ENCODE peak calls at places on chromosome 19, in six cellular contexts. One of them, this sample, is unnamed.
A peak's percentile ranks its signal among the peaks of the same experiment; 100 is the strongest.

GRCh38 chr19:55113570-55114039 is 3.8 kb downstream of the PPP1R12C start:
- DNase-seq in omental fat pad: peak; percentile 73
- DNase-seq in K562: peak; percentile 41
- DNase-seq in thoracic aorta: peak; percentile 92
- DNase-seq in AG09319: peak; percentile 85
- DNase-seq in cardiac muscle cell: peak; percentile 95
- DNase-seq in this sample: peak; percentile 77

GRCh38 chr19:45251452-45252354 is 632 bp downstream of the MARK4 start:
- DNase-seq in omental fat pad: no peak
- DNase-seq in K562: peak; percentile 48
- DNase-seq in thoracic aorta: no peak
- DNase-seq in AG09319: no peak
- DNase-seq in cardiac muscle cell: no peak
- DNase-seq in this sample: peak; percentile 55

GRCh38 chr19:3899531-3900294 is 19.2 kb downstream of the ATCAY start:
- DNase-seq in omental fat pad: no peak
- DNase-seq in K562: no peak
- DNase-seq in thoracic aorta: peak; percentile 13
- DNase-seq in AG09319: no peak
- DNase-seq in cardiac muscle cell: no peak
- DNase-seq in this sample: no peak

GRCh38 chr19:42091300-42092266 is 15.6 kb downstream of the ZNF574 start:
- DNase-seq in omental fat pad: no peak
- DNase-seq in K562: no peak
- DNase-seq in thoracic aorta: no peak
- DNase-seq in AG09319: no peak
- DNase-seq in cardiac muscle cell: peak; percentile 59
- DNase-seq in this sample: no peak

GRCh38 chr19:12346896-12347295 is 13.5 kb upstream of the ZNF563 start:
- DNase-seq in omental fat pad: no peak
- DNase-seq in K562: no peak
- DNase-seq in thoracic aorta: no peak
- DNase-seq in AG09319: no peak
- DNase-seq in cardiac muscle cell: no peak
- DNase-seq in this sample: no peak

GRCh38 chr19:47778954-47779351 is 450 bp downstream of the SELENOW start:
- DNase-seq in omental fat pad: no peak
- DNase-seq in K562: peak; percentile 49
- DNase-seq in thoracic aorta: no peak
- DNase-seq in AG09319: no peak
- DNase-seq in cardiac muscle cell: peak; percentile 22
- DNase-seq in this sample: no peak

GRCh38 chr19:5637971-5638370 is 15.1 kb downstream of the SAFB start:
- DNase-seq in omental fat pad: no peak
- DNase-seq in K562: no peak
- DNase-seq in thoracic aorta: no peak
- DNase-seq in AG09319: no peak
- DNase-seq in cardiac muscle cell: no peak
- DNase-seq in this sample: no peak

GRCh38 chr19:46081928-46082727 is 41.3 kb upstream of the IGFL4 start:
- DNase-seq in omental fat pad: no peak
- DNase-seq in K562: peak; percentile 33
- DNase-seq in thoracic aorta: no peak
- DNase-seq in AG09319: no peak
- DNase-seq in cardiac muscle cell: peak; percentile 75
- DNase-seq in this sample: peak; percentile 31

GRCh38 chr19:38417544-38418506 is 8.2 kb downstream of the RASGRP4 start:
- DNase-seq in omental fat pad: no peak
- DNase-seq in K562: peak; percentile 86
- DNase-seq in thoracic aorta: no peak
- DNase-seq in AG09319: no peak
- DNase-seq in cardiac muscle cell: peak; percentile 43
- DNase-seq in this sample: peak; percentile 52

GRCh38 chr19:13839938-13840750 is 36.8 kb upstream of the NANOS3 start:
- DNase-seq in omental fat pad: no peak
- DNase-seq in K562: no peak
- DNase-seq in thoracic aorta: no peak
- DNase-seq in AG09319: no peak
- DNase-seq in cardiac muscle cell: peak; percentile 40
- DNase-seq in this sample: no peak

GRCh38 chr19:5292453-5292842 is 48.2 kb downstream of the PTPRS start:
- DNase-seq in omental fat pad: no peak
- DNase-seq in K562: no peak
- DNase-seq in thoracic aorta: no peak
- DNase-seq in AG09319: no peak
- DNase-seq in cardiac muscle cell: no peak
- DNase-seq in this sample: no peak

GRCh38 chr19:48660854-48661731 is 11.7 kb downstream of the NTN5 start:
- DNase-seq in omental fat pad: peak; percentile 66
- DNase-seq in K562: peak; percentile 94
- DNase-seq in thoracic aorta: peak; percentile 65
- DNase-seq in AG09319: peak; percentile 38
- DNase-seq in cardiac muscle cell: peak; percentile 91
- DNase-seq in this sample: peak; percentile 41

GRCh38 chr19:49336482-49337266 is 1.5 kb downstream of the CD37 start:
- DNase-seq in omental fat pad: no peak
- DNase-seq in K562: no peak
- DNase-seq in thoracic aorta: no peak
- DNase-seq in AG09319: no peak
- DNase-seq in cardiac muscle cell: no peak
- DNase-seq in this sample: no peak

GRCh38 chr19:58476498-58477015 is 405 bp downstream of the ZNF446 start:
- DNase-seq in omental fat pad: no peak
- DNase-seq in K562: peak; percentile 53
- DNase-seq in thoracic aorta: peak; percentile 36
- DNase-seq in AG09319: no peak
- DNase-seq in cardiac muscle cell: peak; percentile 18
- DNase-seq in this sample: no peak

GRCh38 chr19:4594199-4594598 is 34.7 kb upstream of the SEMA6B start:
- DNase-seq in omental fat pad: no peak
- DNase-seq in K562: no peak
- DNase-seq in thoracic aorta: no peak
- DNase-seq in AG09319: no peak
- DNase-seq in cardiac muscle cell: no peak
- DNase-seq in this sample: no peak

GRCh38 chr19:55485439-55486011 is 537 bp downstream of the NAT14 start:
- DNase-seq in omental fat pad: no peak
- DNase-seq in K562: no peak
- DNase-seq in thoracic aorta: no peak
- DNase-seq in AG09319: no peak
- DNase-seq in cardiac muscle cell: no peak
- DNase-seq in this sample: no peak

GRCh38 chr19:47541507-47541906 is 26.6 kb upstream of the NAPA start:
- DNase-seq in omental fat pad: no peak
- DNase-seq in K562: no peak
- DNase-seq in thoracic aorta: no peak
- DNase-seq in AG09319: no peak
- DNase-seq in cardiac muscle cell: peak; percentile 40
- DNase-seq in this sample: no peak

GRCh38 chr19:32174386-32175113 is 170.9 kb upstream of the ZNF507 start:
- DNase-seq in omental fat pad: no peak
- DNase-seq in K562: no peak
- DNase-seq in thoracic aorta: no peak
- DNase-seq in AG09319: no peak
- DNase-seq in cardiac muscle cell: no peak
- DNase-seq in this sample: no peak

GRCh38 chr19:57583521-57584416 is at the start of gene ZIK1:
- DNase-seq in omental fat pad: peak; percentile 69
- DNase-seq in K562: peak; percentile 63
- DNase-seq in thoracic aorta: peak; percentile 43
- DNase-seq in AG09319: peak; percentile 70
- DNase-seq in cardiac muscle cell: peak; percentile 95
- DNase-seq in this sample: peak; percentile 76

GRCh38 chr19:6963259-6963852 is 57.9 kb downstream of the MBD3L2B start:
- DNase-seq in omental fat pad: no peak
- DNase-seq in K562: no peak
- DNase-seq in thoracic aorta: no peak
- DNase-seq in AG09319: no peak
- DNase-seq in cardiac muscle cell: no peak
- DNase-seq in this sample: no peak

GRCh38 chr19:6967962-6968361 is 53.3 kb downstream of the MBD3L2B start:
- DNase-seq in omental fat pad: no peak
- DNase-seq in K562: no peak
- DNase-seq in thoracic aorta: no peak
- DNase-seq in AG09319: no peak
- DNase-seq in cardiac muscle cell: no peak
- DNase-seq in this sample: no peak

GRCh38 chr19:6958786-6959185 is 62.4 kb downstream of the MBD3L2B start:
- DNase-seq in omental fat pad: no peak
- DNase-seq in K562: no peak
- DNase-seq in thoracic aorta: no peak
- DNase-seq in AG09319: no peak
- DNase-seq in cardiac muscle cell: no peak
- DNase-seq in this sample: no peak

GRCh38 chr19:6969490-6969889 is 51.7 kb downstream of the MBD3L2B start:
- DNase-seq in omental fat pad: no peak
- DNase-seq in K562: no peak
- DNase-seq in thoracic aorta: no peak
- DNase-seq in AG09319: no peak
- DNase-seq in cardiac muscle cell: no peak
- DNase-seq in this sample: no peak

GRCh38 chr19:6963937-6964336 is 57.3 kb downstream of the MBD3L2B start:
- DNase-seq in omental fat pad: no peak
- DNase-seq in K562: peak; percentile 26
- DNase-seq in thoracic aorta: no peak
- DNase-seq in AG09319: no peak
- DNase-seq in cardiac muscle cell: no peak
- DNase-seq in this sample: no peak
- TF ChIP-seq CTCF in omental fat pad: no peak
- TF ChIP-seq CTCF in K562: peak; percentile 58
- TF ChIP-seq CTCF in thoracic aorta: no peak
- TF ChIP-seq CTCF in AG09319: peak; percentile 8
- TF ChIP-seq CTCF in cardiac muscle cell: peak; percentile 14
- TF ChIP-seq CTCF in this sample: no peak

DNA sequence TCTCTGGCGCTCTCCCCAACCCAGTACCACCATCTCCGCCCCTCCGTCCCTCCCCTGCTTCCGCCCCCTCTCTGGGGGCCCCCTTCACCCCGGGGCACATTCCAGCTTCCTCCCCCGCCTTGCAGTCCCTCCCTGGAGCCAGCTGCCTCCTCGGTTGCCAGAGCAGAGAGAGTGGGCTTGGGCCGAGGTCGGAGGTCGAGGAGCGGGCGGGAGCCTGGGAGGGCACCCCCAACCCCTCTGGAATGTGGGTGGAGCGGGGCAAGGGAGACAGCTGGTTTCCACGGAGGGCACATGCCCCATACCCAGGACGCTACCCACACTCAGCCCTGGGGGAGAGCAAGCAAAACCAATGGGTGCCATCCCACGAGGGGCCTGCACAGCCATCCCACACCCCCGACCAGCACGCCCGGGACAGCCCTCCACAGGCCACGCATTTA is 6.4 kb upstream of the CIRBP start:
- DNase-seq in omental fat pad: no peak
- DNase-seq in K562: no peak
- DNase-seq in thoracic aorta: no peak
- DNase-seq in AG09319: no peak
- DNase-seq in cardiac muscle cell: no peak
- DNase-seq in this sample: no peak
- TF ChIP-seq CTCF in omental fat pad: no peak
- TF ChIP-seq CTCF in K562: no peak
- TF ChIP-seq CTCF in thoracic aorta: no peak
- TF ChIP-seq CTCF in AG09319: no peak
- TF ChIP-seq CTCF in cardiac muscle cell: no peak
- TF ChIP-seq CTCF in this sample: no peak

GRCh38 chr19:16529466-16530144 is 12.6 kb downstream of the CHERP start:
- DNase-seq in omental fat pad: no peak
- DNase-seq in K562: no peak
- DNase-seq in thoracic aorta: no peak
- DNase-seq in AG09319: no peak
- DNase-seq in cardiac muscle cell: no peak
- DNase-seq in this sample: no peak

GRCh38 chr19:16525751-16526481 is 16.3 kb downstream of the CHERP start:
- DNase-seq in omental fat pad: no peak
- DNase-seq in K562: no peak
- DNase-seq in thoracic aorta: no peak
- DNase-seq in AG09319: no peak
- DNase-seq in cardiac muscle cell: no peak
- DNase-seq in this sample: no peak

GRCh38 chr19:16527334-16527935 is 14.8 kb downstream of the CHERP start:
- DNase-seq in omental fat pad: no peak
- DNase-seq in K562: no peak
- DNase-seq in thoracic aorta: no peak
- DNase-seq in AG09319: no peak
- DNase-seq in cardiac muscle cell: no peak
- DNase-seq in this sample: no peak

GRCh38 chr19:16530540-16531379 is 11.5 kb downstream of the CHERP start:
- DNase-seq in omental fat pad: no peak
- DNase-seq in K562: no peak
- DNase-seq in thoracic aorta: no peak
- DNase-seq in AG09319: no peak
- DNase-seq in cardiac muscle cell: no peak
- DNase-seq in this sample: no peak

GRCh38 chr19:16527971-16528521 is 14.2 kb downstream of the CHERP start:
- DNase-seq in omental fat pad: no peak
- DNase-seq in K562: peak; percentile 41
- DNase-seq in thoracic aorta: no peak
- DNase-seq in AG09319: no peak
- DNase-seq in cardiac muscle cell: peak; percentile 13
- DNase-seq in this sample: peak; percentile 46
- TF ChIP-seq CTCF in omental fat pad: no peak
- TF ChIP-seq CTCF in K562: peak; percentile 64
- TF ChIP-seq CTCF in thoracic aorta: no peak
- TF ChIP-seq CTCF in AG09319: peak; percentile 28
- TF ChIP-seq CTCF in cardiac muscle cell: peak; percentile 38
- TF ChIP-seq CTCF in this sample: peak; percentile 39

DNA sequence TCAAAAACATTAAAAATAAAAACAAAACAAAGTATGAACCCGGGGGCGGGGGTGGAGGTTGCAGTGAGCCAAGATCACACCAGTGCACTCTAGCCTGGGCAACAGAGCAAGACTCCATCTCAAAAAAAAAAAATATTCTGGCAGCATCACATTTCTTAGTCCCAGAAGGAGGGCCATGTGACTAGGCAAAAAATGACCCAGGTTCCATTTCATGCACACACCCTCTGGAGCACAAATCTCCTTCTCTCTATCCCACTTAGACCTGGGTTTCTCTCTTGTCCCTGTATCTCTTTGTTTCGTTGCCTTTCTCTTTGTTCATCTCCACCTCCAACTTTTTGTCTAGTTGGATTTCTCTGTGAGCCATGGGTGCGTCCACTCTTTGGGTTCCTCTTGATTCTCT is 6.2 kb upstream of the CYP2A7 start:
- DNase-seq in omental fat pad: no peak
- DNase-seq in K562: no peak
- DNase-seq in thoracic aorta: no peak
- DNase-seq in AG09319: no peak
- DNase-seq in cardiac muscle cell: no peak
- DNase-seq in this sample: no peak
- TF ChIP-seq CTCF in omental fat pad: no peak
- TF ChIP-seq CTCF in K562: no peak
- TF ChIP-seq CTCF in thoracic aorta: no peak
- TF ChIP-seq CTCF in AG09319: no peak
- TF ChIP-seq CTCF in cardiac muscle cell: no peak
- TF ChIP-seq CTCF in this sample: no peak

GRCh38 chr19:34555447-34555846 is 73.9 kb downstream of the WTIP start:
- DNase-seq in omental fat pad: no peak
- DNase-seq in K562: no peak
- DNase-seq in thoracic aorta: no peak
- DNase-seq in AG09319: no peak
- DNase-seq in cardiac muscle cell: peak; percentile 3
- DNase-seq in this sample: no peak
- TF ChIP-seq CTCF in omental fat pad: no peak
- TF ChIP-seq CTCF in K562: peak; percentile 47
- TF ChIP-seq CTCF in thoracic aorta: no peak
- TF ChIP-seq CTCF in AG09319: peak; percentile 11
- TF ChIP-seq CTCF in cardiac muscle cell: peak; percentile 21
- TF ChIP-seq CTCF in this sample: peak; percentile 30

This sample was measured in endothelial cell.